ENCODE peak calls at places on chromosomes 1 and 21, in eight cellular contexts. S is GM20000, T is GM12865, M is left ventricle myocardium inferior, N is sigmoid colon, Z is ovary, K is upper lobe of right lung, Q is MM.1S. U is an unnamed sample.

GRCh38 chr1:189619682-189620332 is 857.9 kb downstream of the BRINP3 start:
- DNase-seq in T (no peak), M (no peak), N (no peak), S (no peak), K (no peak), Z (no peak), Q (no peak), U (no peak)

GRCh38 chr1:65958561-65959350 is 166.1 kb downstream of the PDE4B start:
- DNase-seq in N (no peak), Q (peak), K (peak), S (peak), M (no peak), Z (no peak), T (peak), U (peak)

GRCh38 chr1:21531243-21531642 is 22.0 kb downstream of the ALPL start:
- DNase-seq in T (no peak), K (no peak), M (no peak), Z (no peak), Q (no peak), N (no peak), S (no peak), U (no peak)

GRCh38 chr1:152047607-152047953 is 10.8 kb upstream of the S100A11 start:
- DNase-seq in Q (no peak), S (no peak), Z (peak), M (no peak), K (no peak), T (no peak), N (peak), U (no peak)

GRCh38 chr1:220420700-220421099 is 107.2 kb upstream of the MARK1 start:
- DNase-seq in Z (no peak), Q (peak), S (no peak), T (no peak), K (no peak), N (no peak), M (no peak), U (no peak)

GRCh38 chr21:20169812-20170576 is 828.2 kb upstream of the NCAM2 start:
- DNase-seq in N (no peak), T (no peak), Q (no peak), M (no peak), Z (no peak), K (no peak), S (no peak), U (no peak)

GRCh38 chr1:185559684-185560310 is 174.4 kb upstream of the HMCN1 start:
- DNase-seq in S (peak), M (peak), Q (peak), T (peak), N (no peak), Z (no peak), K (peak), U (peak)

GRCh38 chr1:26536081-26536480 is 6.5 kb downstream of the RPS6KA1 start:
- DNase-seq in S (no peak), T (no peak), Z (no peak), K (no peak), Q (no peak), M (no peak), N (no peak), U (no peak)

GRCh38 chr1:235516862-235517446 is 12.7 kb upstream of the B3GALNT2 start:
- DNase-seq in Q (peak), Z (no peak), M (no peak), S (no peak), T (peak), K (no peak), N (no peak), U (no peak)

GRCh38 chr1:162233066-162233465 is 143.6 kb downstream of the SPATA46 start:
- DNase-seq in K (no peak), M (no peak), S (no peak), N (no peak), Z (no peak), Q (no peak), T (no peak), U (no peak)

GRCh38 chr1:178273707-178274410 is 180.0 kb downstream of the RASAL2 start:
- DNase-seq in Z (no peak), T (peak), S (no peak), N (no peak), Q (no peak), M (no peak), K (no peak), U (no peak)

GRCh38 chr1:223421025-223421424 is 27.8 kb downstream of the CCDC185 start:
- DNase-seq in Z (no peak), T (no peak), Q (no peak), K (no peak), M (no peak), S (no peak), N (no peak), U (no peak)

GRCh38 chr1:4661595-4661917 is 7.1 kb downstream of the AJAP1 start:
- DNase-seq in K (no peak), S (no peak), Z (no peak), M (no peak), Q (no peak), N (no peak), T (no peak), U (no peak)

GRCh38 chr1:24926596-24927249 is 3.4 kb downstream of the RUNX3 start:
- DNase-seq in T (peak), K (no peak), S (peak), N (peak), M (no peak), Z (no peak), Q (no peak), U (no peak)

GRCh38 chr1:7420706-7421105 is 350.4 kb upstream of the VAMP3 start:
- DNase-seq in S (no peak), K (peak), M (no peak), T (no peak), Z (no peak), N (peak), Q (no peak), U (no peak)

GRCh38 chr1:99738858-99739465 is 27.5 kb downstream of the FRRS1 start:
- DNase-seq in N (no peak), K (no peak), T (no peak), M (no peak), Q (no peak), S (no peak), Z (no peak), U (no peak)

GRCh38 chr1:185681034-185681633 is 53.1 kb upstream of the HMCN1 start:
- DNase-seq in Q (peak), Z (no peak), T (peak), N (no peak), M (no peak), S (peak), K (no peak), U (peak)

DNA sequence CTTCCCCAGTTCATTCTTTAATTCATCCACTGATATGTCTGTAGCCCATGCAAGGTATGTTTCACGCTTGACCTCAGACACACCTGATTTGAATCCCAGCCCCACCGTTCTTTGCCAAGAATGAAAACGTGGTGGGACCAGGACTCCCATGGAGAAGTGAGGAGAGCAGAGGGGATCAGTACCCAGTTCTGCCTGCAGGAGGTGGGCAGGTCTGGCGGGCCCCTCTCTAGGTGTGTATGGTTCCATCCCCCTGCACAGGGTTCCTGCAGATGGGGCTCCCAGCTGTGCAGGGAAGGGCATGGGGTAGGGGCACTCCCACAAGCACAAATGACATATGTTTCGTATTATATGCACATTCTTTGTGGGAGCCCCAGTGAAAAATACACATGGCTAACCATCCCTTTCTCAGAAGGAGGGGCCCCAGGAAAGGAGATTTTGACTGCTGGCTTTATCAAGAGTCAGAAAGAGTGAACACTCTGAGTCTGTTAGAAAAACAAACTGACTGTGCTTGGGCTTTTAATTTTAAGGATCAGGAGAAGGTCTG is 144.6 kb downstream of the PLPP3 start:
- DNase-seq in N (no peak), K (no peak), S (no peak), M (no peak), T (no peak), Q (no peak), Z (no peak), U (no peak)
- TF ChIP-seq CTCF in N (no peak), K (no peak), S (no peak), M (no peak), T (no peak), Q (no peak), Z (no peak), U (no peak)

DNA sequence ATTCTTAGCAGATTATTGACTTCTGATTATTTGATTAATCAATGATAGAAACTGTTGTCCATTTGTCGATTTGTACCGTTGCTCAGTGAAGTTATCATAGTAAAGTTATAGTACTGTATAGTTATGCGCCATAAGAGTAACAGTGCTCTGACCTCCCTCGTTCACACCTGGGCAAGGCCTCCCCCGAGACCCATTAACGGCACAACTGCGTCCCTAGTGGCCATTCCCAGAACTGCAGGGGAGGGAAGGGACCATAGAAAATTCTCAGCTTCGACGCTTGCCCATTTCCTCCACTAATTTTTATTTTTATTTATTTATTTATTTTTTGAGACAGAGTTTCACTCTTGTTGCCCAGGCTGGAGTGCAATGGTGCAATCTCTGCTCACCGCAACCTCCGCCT is 334.4 kb downstream of the DSCAM start:
- DNase-seq in Q (peak), K (no peak), M (no peak), S (no peak), N (no peak), T (no peak), Z (no peak), U (peak)
- TF ChIP-seq CTCF in Q (peak), K (peak), M (no peak), S (peak), N (no peak), T (peak), Z (no peak), U (peak)

GRCh38 chr1:245156736-245157505 is 2.1 kb downstream of the KIF26B start:
- DNase-seq in T (peak), N (no peak), M (no peak), Q (no peak), K (no peak), Z (no peak), S (peak), U (peak)
- TF ChIP-seq CTCF in T (no peak), N (no peak), M (no peak), Q (no peak), K (no peak), Z (no peak), S (no peak), U (peak)

DNA sequence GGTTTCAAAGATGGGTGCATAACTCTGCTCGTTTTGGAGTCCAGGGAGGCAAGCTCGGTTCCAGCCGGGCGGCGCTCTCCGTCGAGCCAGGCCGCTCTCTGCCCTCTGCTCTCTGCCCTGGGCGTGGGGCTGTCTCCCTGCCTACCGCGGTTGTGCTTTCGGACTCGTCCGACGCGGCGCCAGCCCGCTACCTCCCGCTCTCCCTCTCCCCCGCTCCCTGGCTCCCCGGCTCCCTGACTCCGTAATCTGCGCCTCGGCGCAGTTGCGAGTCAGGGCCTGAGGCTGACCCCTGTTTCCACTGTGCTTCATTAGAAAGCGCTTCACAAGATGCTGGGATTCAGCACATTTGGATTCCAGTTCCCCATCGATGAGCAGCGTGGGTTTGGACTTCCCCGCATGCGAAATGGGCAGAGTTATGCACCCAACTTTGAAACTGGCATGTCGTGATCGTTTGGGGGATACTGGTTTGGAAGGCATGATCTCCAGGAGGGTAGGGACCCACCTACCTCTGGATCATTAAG is 2.3 kb downstream of the SOX13 start:
- DNase-seq in K (peak), Z (peak), T (no peak), Q (no peak), S (no peak), N (no peak), M (no peak), U (no peak)
- TF ChIP-seq CTCF in K (no peak), Z (no peak), T (no peak), Q (no peak), S (no peak), N (no peak), M (peak), U (no peak)

GRCh38 chr1:171800342-171800741 is 18.9 kb downstream of the METTL13 start:
- DNase-seq in S (no peak), M (no peak), T (no peak), Q (no peak), Z (no peak), N (no peak), K (no peak), U (no peak)
- TF ChIP-seq CTCF in S (no peak), M (no peak), T (no peak), Q (no peak), Z (no peak), N (no peak), K (no peak), U (no peak)

DNA sequence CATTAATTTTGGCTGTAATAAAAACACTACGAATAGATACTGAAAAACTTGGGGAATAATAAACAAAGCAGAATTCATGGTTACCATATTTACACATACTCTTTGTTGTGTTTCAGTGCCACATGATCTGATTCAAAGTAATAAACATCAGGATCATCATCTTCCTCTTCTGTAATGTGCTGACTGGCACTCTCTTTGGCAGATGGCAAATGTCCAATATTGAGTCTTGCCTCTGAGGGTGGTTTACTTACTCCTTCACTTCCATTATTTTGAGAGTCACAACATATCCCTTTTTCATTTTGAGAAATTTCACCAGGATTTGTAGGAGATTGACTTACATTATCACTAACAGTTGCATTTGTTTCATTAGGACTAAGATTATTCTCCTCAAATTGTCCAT is 50.7 kb downstream of the ZZZ3 start:
- DNase-seq in N (no peak), T (no peak), S (no peak), K (no peak), M (no peak), Q (no peak), Z (no peak), U (no peak)
- TF ChIP-seq CTCF in N (no peak), T (no peak), S (no peak), K (no peak), M (no peak), Q (no peak), Z (no peak), U (no peak)

DNA sequence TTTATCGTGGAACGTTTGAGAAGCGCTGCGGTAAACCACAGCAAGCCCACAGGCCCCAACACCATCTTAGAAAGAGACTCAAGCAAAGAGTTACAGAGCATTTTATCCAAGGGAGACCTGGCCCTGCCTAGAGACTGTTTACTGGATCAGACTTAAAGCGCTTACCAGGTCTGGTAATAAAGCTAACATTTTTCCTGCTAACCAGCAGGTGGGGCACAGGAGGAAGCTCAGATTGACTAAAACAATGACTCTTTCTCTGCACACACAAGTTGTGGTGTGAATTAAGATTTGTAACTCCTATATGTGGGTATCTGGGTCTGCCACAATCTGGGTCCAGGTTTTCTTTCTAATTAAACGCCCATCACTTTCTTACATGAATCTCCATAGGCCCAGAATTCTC is 136.5 kb upstream of the ETS2 start:
- DNase-seq in Q (peak), N (no peak), K (no peak), T (peak), Z (no peak), M (no peak), S (peak), U (no peak)
- TF ChIP-seq CTCF in Q (peak), N (no peak), K (peak), T (peak), Z (no peak), M (peak), S (peak), U (no peak)

DNA sequence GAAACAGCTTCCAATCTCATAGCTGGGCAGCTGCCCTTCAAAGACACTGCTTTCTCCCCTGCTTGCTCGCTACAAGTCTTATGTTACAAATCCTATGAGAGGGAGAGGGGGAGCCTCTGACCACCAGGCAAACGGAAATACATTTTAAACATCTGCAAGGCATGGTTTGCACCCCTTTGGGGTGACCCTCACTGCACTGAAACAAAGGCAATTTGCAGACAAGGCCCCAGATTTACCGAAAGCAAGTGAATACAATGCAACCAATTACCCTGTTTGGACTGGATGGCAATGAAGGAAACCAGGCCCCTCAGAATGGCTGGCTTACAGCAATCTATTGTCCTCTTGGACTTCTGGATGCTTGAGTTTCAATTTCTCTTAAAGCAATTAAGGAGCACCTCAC is 11.8 kb upstream of the ATP13A2 start:
- DNase-seq in Z (no peak), S (no peak), T (no peak), Q (no peak), M (no peak), K (no peak), N (no peak), U (no peak)
- TF ChIP-seq CTCF in Z (no peak), S (no peak), T (no peak), Q (no peak), M (no peak), K (no peak), N (no peak), U (no peak)